ENCODE peak calls at places on chromosome 9, in four cellular contexts. P is fibroblast of lung, O is hepatocyte, G is heart left ventricle. L is an unnamed sample.

GRCh38 chr9:128103589-128103962 is 24.0 kb downstream of the PTGES2 start:
- DNase-seq in O (peak), P (no peak), G (peak), L (no peak)

GRCh38 chr9:81848472-81848871 is 79.8 kb upstream of the SPATA31D4 start:
- DNase-seq in G (no peak), O (peak), P (peak), L (no peak)

GRCh38 chr9:129640086-129640870 is 1.7 kb downstream of the ASB6 start:
- DNase-seq in P (peak), O (no peak), G (no peak), L (no peak)

GRCh38 chr9:69385474-69386091 is 60.6 kb downstream of the ENTREP1 start:
- DNase-seq in G (no peak), O (no peak), P (no peak), L (no peak)

GRCh38 chr9:21585756-21586752 is 103.9 kb upstream of the IFNE start:
- DNase-seq in G (no peak), O (no peak), P (peak), L (no peak)

GRCh38 chr9:112174965-112175795 is at the start of gene SUSD1:
- DNase-seq in P (peak), G (peak), O (peak), L (no peak)

GRCh38 chr9:13369426-13369825 is 89.9 kb upstream of the MPDZ start:
- DNase-seq in P (no peak), O (no peak), G (no peak), L (no peak)

GRCh38 chr9:76135902-76136301 is 245.4 kb downstream of the PCSK5 start:
- DNase-seq in G (no peak), O (no peak), P (peak), L (no peak)

GRCh38 chr9:8348756-8349155 is 549.2 kb upstream of the DMAC1 start:
- DNase-seq in P (no peak), G (no peak), O (no peak), L (no peak)

GRCh38 chr9:124282442-124283231 is 24.9 kb downstream of the NEK6 start:
- DNase-seq in G (peak), P (peak), O (peak), L (no peak)

GRCh38 chr9:12955510-12956163 is 180.8 kb downstream of the LURAP1L start:
- DNase-seq in G (no peak), O (no peak), P (no peak), L (no peak)

GRCh38 chr9:81083062-81083461 is 606.3 kb downstream of the TLE1 start:
- DNase-seq in G (no peak), P (peak), O (peak), L (no peak)

GRCh38 chr9:98545041-98545440 is 163.7 kb downstream of the GABBR2 start:
- DNase-seq in G (no peak), P (no peak), O (no peak), L (no peak)

GRCh38 chr9:91273853-91274552 is 87.7 kb downstream of the AUH start:
- DNase-seq in P (peak), O (no peak), G (no peak), L (no peak)

GRCh38 chr9:87479801-87480201 is 17.9 kb upstream of the DAPK1 start:
- DNase-seq in P (no peak), G (peak), O (peak), L (no peak)

GRCh38 chr9:98249774-98250173 is 5.7 kb downstream of the TBC1D2 start:
- DNase-seq in G (no peak), O (no peak), P (no peak), L (no peak)

GRCh38 chr9:127828262-127829031 is 25.8 kb downstream of the FPGS start:
- DNase-seq in O (peak), G (peak), P (peak), L (no peak)

GRCh38 chr9:98943682-98944129 is at the start of gene COL15A1:
- DNase-seq in O (peak), G (no peak), P (peak), L (no peak)

GRCh38 chr9:18863821-18864220 is 169.2 kb downstream of the SAXO1 start:
- DNase-seq in P (peak), O (no peak), G (no peak), L (no peak)

GRCh38 chr9:8338249-8338721 is 538.7 kb upstream of the DMAC1 start:
- DNase-seq in P (peak), G (no peak), O (peak), L (no peak)

GRCh38 chr9:34500623-34501267 is 22.0 kb downstream of the ENHO start:
- DNase-seq in P (peak), O (peak), G (no peak), L (no peak)

GRCh38 chr9:20357207-20357503 is 265.1 kb downstream of the MLLT3 start:
- DNase-seq in O (no peak), G (no peak), P (no peak), L (no peak)

GRCh38 chr9:38108326-38108725 is 39.3 kb upstream of the SHB start:
- DNase-seq in P (no peak), G (no peak), O (no peak), L (no peak)

GRCh38 chr9:94150890-94151660 is 66.8 kb downstream of the PTPDC1 start:
- DNase-seq in P (no peak), G (no peak), O (no peak), L (no peak)

GRCh38 chr9:93963969-93964368 is 8.8 kb upstream of the BARX1 start:
- DNase-seq in P (no peak), G (no peak), O (no peak), L (no peak)

GRCh38 chr9:3658964-3659363 is 133.2 kb upstream of the RFX3 start:
- DNase-seq in G (no peak), O (no peak), P (no peak), L (no peak)

GRCh38 chr9:12191630-12192029 is 501.6 kb upstream of the TYRP1 start:
- DNase-seq in O (no peak), G (no peak), P (no peak), L (no peak)

GRCh38 chr9:14082732-14083131 is 231.2 kb downstream of the NFIB start:
- DNase-seq in G (no peak), O (no peak), P (no peak), L (no peak)

GRCh38 chr9:72749276-72749675 is 203.6 kb downstream of the ALDH1A1 start:
- DNase-seq in O (peak), G (no peak), P (no peak), L (no peak)

GRCh38 chr9:119184265-119184936 is 184.8 kb downstream of the BRINP1 start:
- DNase-seq in O (no peak), G (no peak), P (no peak), L (no peak)

DNA sequence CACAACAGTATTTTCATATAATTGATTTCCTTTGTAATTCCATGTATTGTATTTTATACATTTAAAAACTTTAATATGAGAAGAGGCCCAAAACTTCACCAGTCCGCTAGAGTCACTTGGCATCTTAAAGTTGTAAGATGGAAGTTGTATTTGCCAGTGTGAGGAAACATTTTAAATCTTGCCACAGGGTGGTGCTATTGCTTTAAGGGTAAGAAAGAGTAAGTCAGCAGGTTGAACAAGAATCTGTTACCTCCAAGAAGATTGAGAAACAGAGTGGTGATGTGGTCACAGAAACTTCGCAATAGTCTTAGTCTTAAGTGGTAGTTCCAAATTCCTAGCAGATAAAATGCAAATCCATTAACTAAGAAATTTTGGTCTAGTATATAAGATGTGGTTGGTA is 39.8 kb upstream of the RANBP6 start:
- DNase-seq in P (peak), G (no peak), O (peak), L (no peak)
- TF ChIP-seq CTCF in P (peak), G (peak), O (peak), L (peak)

GRCh38 chr9:36969216-36969771 is 64.8 kb downstream of the PAX5 start:
- DNase-seq in P (no peak), O (no peak), G (no peak), L (no peak)
- TF ChIP-seq CTCF in P (no peak), O (no peak), G (no peak), L (peak)

GRCh38 chr9:134054891-134055811 is 12.7 kb downstream of the BRD3 start:
- DNase-seq in P (no peak), O (no peak), G (peak), L (peak)

GRCh38 chr9:134057311-134057665 is 10.5 kb downstream of the BRD3 start:
- DNase-seq in G (no peak), O (no peak), P (no peak), L (peak)

GRCh38 chr9:134053941-134054761 is 13.7 kb downstream of the BRD3 start:
- DNase-seq in G (peak), P (no peak), O (no peak), L (peak)

GRCh38 chr9:134056483-134057310 is 11.1 kb downstream of the BRD3 start:
- DNase-seq in P (no peak), G (peak), O (no peak), L (peak)

DNA sequence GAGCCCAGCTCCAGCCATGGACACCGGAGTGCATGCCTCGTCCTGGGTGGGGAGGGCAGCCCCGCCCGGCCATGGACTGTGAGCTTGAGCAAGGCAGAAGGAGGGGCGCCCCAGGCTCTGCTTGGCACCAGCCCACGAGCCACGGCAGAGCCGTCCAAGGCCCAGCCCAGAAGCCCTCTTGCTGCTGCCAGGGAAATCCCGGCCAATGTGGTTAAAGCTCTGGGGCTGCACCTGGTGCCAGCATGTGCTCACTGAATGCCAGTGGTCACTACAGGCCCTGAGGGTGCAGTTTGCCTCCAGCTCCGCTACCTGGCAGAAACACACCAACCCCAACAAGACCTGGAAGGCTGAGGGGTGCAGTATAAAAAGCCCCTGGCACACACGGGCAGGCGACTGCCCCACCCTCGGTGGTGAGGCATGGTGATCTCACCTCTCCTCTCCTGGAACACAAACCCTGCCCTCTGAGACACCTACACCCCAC is 11.8 kb downstream of the BRD3 start:
- DNase-seq in P (peak), O (peak), G (peak), L (peak)
- TF ChIP-seq CTCF in P (no peak), O (no peak), G (no peak), L (no peak)

GRCh38 chr9:138022121-138022741 is 144.6 kb downstream of the CACNA1B start:
- DNase-seq in G (peak), P (no peak), O (peak), L (no peak)
- TF ChIP-seq CTCF in G (peak), P (no peak), O (peak), L (peak)

L was measured in chondrocyte.